ENCODE peak calls at places on chromosomes 7 and 10, in eight cellular contexts. A is Right ventricle myocardium inferior; K is activated T-cell treated with anti-CD3 and anti-CD28 coated beads for 48 hours; J is stimulated activated CD8-positive, alpha-beta memory T cell treated with anti-CD3 and anti-CD28 coated beads, Interleukin-12 subunit alpha, Interleukin-12 subunit beta, amount 100 ng/mL, for 4 hours; S is stimulated activated naive CD4-positive, alpha-beta T cell; E is OCI-LY7; B is HT1080; M is caudate nucleus. R is an unnamed sample.

GRCh38 chr7:19001854-19002253 is 115.6 kb downstream of the TWIST1 start:
- DNase-seq in A (no peak), K (no peak), J (no peak), S (no peak), E (no peak), B (no peak), M (no peak), R (no peak)

GRCh38 chr7:16061011-16061410 is 360.3 kb downstream of the CRPPA start:
- DNase-seq in A (no peak), K (no peak), J (no peak), S (no peak), E (no peak), B (no peak), M (no peak), R (no peak)

GRCh38 chr7:73908123-73908611 is 47.2 kb downstream of the TMEM270 start:
- DNase-seq in A (no peak), K (no peak), J (no peak), S (no peak), E (no peak), B (no peak), M (no peak), R (no peak)

GRCh38 chr10:15609291-15609690 is 110.4 kb downstream of the ITGA8 start:
- DNase-seq in A (no peak), K (no peak), J (no peak), S (no peak), E (no peak), B (no peak), M (no peak), R (no peak)

GRCh38 chr10:34163075-34163905 is 651.8 kb downstream of the PARD3 start:
- DNase-seq in A (no peak), K (no peak), J (no peak), S (no peak), E (no peak), B (peak), M (no peak), R (no peak)

GRCh38 chr10:43155716-43156115 is 17.5 kb downstream of the CSGALNACT2 start:
- DNase-seq in A (no peak), K (no peak), J (no peak), S (no peak), E (no peak), B (no peak), M (no peak), R (no peak)

GRCh38 chr7:135207739-135208416 is 3.4 kb downstream of the WDR91 start:
- DNase-seq in A (no peak), K (no peak), J (no peak), S (no peak), E (no peak), B (no peak), M (no peak), R (no peak)

GRCh38 chr10:58698777-58699356 is 186.2 kb downstream of the BICC1 start:
- DNase-seq in A (no peak), K (no peak), J (no peak), S (no peak), E (no peak), B (no peak), M (no peak), R (no peak)

GRCh38 chr10:112722758-112723157 is 227.3 kb upstream of the TCF7L2 start:
- DNase-seq in A (no peak), K (no peak), J (no peak), S (no peak), E (no peak), B (no peak), M (no peak), R (no peak)

GRCh38 chr7:157412021-157412443 is 75.2 kb downstream of the DNAJB6 start:
- DNase-seq in A (no peak), K (peak), J (peak), S (no peak), E (no peak), B (peak), M (no peak), R (no peak)

GRCh38 chr10:67141300-67141699 is 215.5 kb downstream of the LRRTM3 start:
- DNase-seq in A (no peak), K (no peak), J (no peak), S (no peak), E (no peak), B (no peak), M (no peak), R (no peak)

GRCh38 chr7:49166441-49166840 is 242.1 kb downstream of the CDC14C start:
- DNase-seq in A (no peak), K (no peak), J (no peak), S (no peak), E (peak), B (peak), M (no peak), R (no peak)

GRCh38 chr10:71426058-71426605 is 29.4 kb downstream of the CDH23 start:
- DNase-seq in A (no peak), K (no peak), J (no peak), S (no peak), E (no peak), B (no peak), M (no peak), R (no peak)

GRCh38 chr7:67636363-67637355 is 640.0 kb downstream of the TYW1 start:
- DNase-seq in A (no peak), K (no peak), J (no peak), S (no peak), E (no peak), B (no peak), M (no peak), R (peak)

GRCh38 chr7:45000096-45001032 is at the start of gene CCM2:
- DNase-seq in A (peak), K (no peak), J (no peak), S (no peak), E (peak), B (peak), M (no peak), R (no peak)

GRCh38 chr7:90180011-90180585 is 25.8 kb downstream of the STEAP1 start:
- DNase-seq in A (no peak), K (no peak), J (no peak), S (no peak), E (no peak), B (no peak), M (no peak), R (no peak)

GRCh38 chr7:123024989-123025758 is 29.7 kb upstream of the TAS2R16 start:
- DNase-seq in A (no peak), K (no peak), J (no peak), S (no peak), E (no peak), B (peak), M (no peak), R (no peak)